ENCODE peak calls at places on chromosome 18, in eight cellular contexts. W is activated T-cell treated with anti-CD3 and anti-CD28 coated beads for 1 hour; F is left kidney; R is anterior cingulate cortex; X is activated CD8-positive, alpha-beta memory T cell treated with anti-CD3 and anti-CD28 coated beads for 48 hours; Q is NCI-H1694; A is Kasumi-1; P is A549. C is an unnamed sample.

GRCh38 chr18:63119647-63120046 is 199.9 kb downstream of the BCL2 start:
- DNase-seq in X (no peak), F (peak; percentile 62), W (no peak), Q (no peak), R (peak; percentile 16), A (peak; percentile 40), P (peak; percentile 12), C (no peak)

GRCh38 chr18:51953521-51953920 is 386.5 kb upstream of the DCC start:
- DNase-seq in Q (no peak), W (no peak), R (no peak), X (no peak), A (no peak), F (peak; percentile 5), P (no peak), C (no peak)

GRCh38 chr18:37483984-37484892 is 81.4 kb downstream of the CELF4 start:
- DNase-seq in F (peak; percentile 39), W (no peak), A (no peak), X (no peak), R (no peak), P (no peak), Q (no peak), C (no peak)

GRCh38 chr18:42141439-42141838 is 186.4 kb downstream of the PIK3C3 start:
- DNase-seq in R (no peak), W (no peak), A (no peak), F (no peak), P (no peak), Q (no peak), X (no peak), C (no peak)

GRCh38 chr18:45565280-45565970 is 49.9 kb upstream of the SLC14A2 start:
- DNase-seq in P (no peak), A (no peak), R (no peak), X (no peak), Q (no peak), F (peak; percentile 92), W (no peak), C (no peak)

GRCh38 chr18:49846263-49846662 is 32.9 kb upstream of the ACAA2 start:
- DNase-seq in P (no peak), Q (no peak), R (no peak), W (no peak), A (no peak), F (no peak), X (no peak), C (no peak)

GRCh38 chr18:57311472-57311871 is 40.9 kb upstream of the ST8SIA3 start:
- DNase-seq in Q (no peak), F (no peak), A (no peak), X (no peak), R (no peak), P (no peak), W (no peak), C (no peak)

GRCh38 chr18:23143059-23143831 is 8.0 kb downstream of the CABLES1 start:
- DNase-seq in F (no peak), Q (no peak), P (no peak), R (no peak), A (peak; percentile 76), W (no peak), X (no peak), C (peak; percentile 70)